ENCODE peak calls at places on chromosomes 2 and 18, in five cellular contexts. N, K, T, X and C are unnamed samples.

GRCh38 chr2:233210843-233211600 is 40.5 kb upstream of the ATG16L1 start:
- DNase-seq in N (no peak), K (no peak), T (no peak), X (peak), C (peak)

GRCh38 chr2:27829791-27830190 is 58.3 kb downstream of the MRPL33 start:
- DNase-seq in N (no peak), K (no peak), T (no peak), X (no peak), C (no peak)

GRCh38 chr2:10985901-10986535 is 74.3 kb downstream of the KCNF1 start:
- DNase-seq in N (no peak), K (no peak), T (no peak), X (no peak), C (no peak)

GRCh38 chr18:43398601-43399000 is 121.3 kb upstream of the SYT4 start:
- DNase-seq in N (no peak), K (no peak), T (no peak), X (no peak), C (no peak)

GRCh38 chr18:79628416-79629248 is 51.0 kb upstream of the CTDP1 start:
- DNase-seq in N (no peak), K (no peak), T (no peak), X (no peak), C (no peak)

GRCh38 chr2:75474115-75474514 is 86.6 kb downstream of the EVA1A start:
- DNase-seq in N (no peak), K (no peak), T (no peak), X (no peak), C (no peak)

GRCh38 chr18:75228967-75229366 is 18.4 kb downstream of the TSHZ1 start:
- DNase-seq in N (no peak), K (no peak), T (no peak), X (no peak), C (no peak)

GRCh38 chr18:74899554-74899953 is 301.9 kb downstream of the ZNF407 start:
- DNase-seq in N (no peak), K (no peak), T (no peak), X (no peak), C (no peak)

GRCh38 chr2:212970132-212970531 is 181.3 kb downstream of the IKZF2 start:
- DNase-seq in N (no peak), K (no peak), T (no peak), X (peak), C (peak)

GRCh38 chr2:219287569-219288265 is 8.6 kb downstream of the DNAJB2 start:
- DNase-seq in N (no peak), K (no peak), T (no peak), X (no peak), C (no peak)

GRCh38 chr18:80095414-80095813 is 13.6 kb upstream of the ADNP2 start:
- DNase-seq in N (no peak), K (no peak), T (no peak), X (no peak), C (no peak)

GRCh38 chr2:134252092-134252775 is 1.6 kb upstream of the MGAT5 start:
- DNase-seq in N (no peak), K (no peak), T (no peak), X (peak), C (no peak)

GRCh38 chr2:217625475-217626245 is 377.1 kb downstream of the TNS1 start:
- DNase-seq in N (no peak), K (no peak), T (no peak), X (peak), C (peak)

GRCh38 chr18:37107748-37108522 is 279.0 kb downstream of the KIAA1328 start:
- DNase-seq in N (no peak), K (no peak), T (no peak), X (no peak), C (no peak)

GRCh38 chr2:30346475-30347169 is 100.4 kb upstream of the LCLAT1 start:
- DNase-seq in N (no peak), K (no peak), T (no peak), X (no peak), C (no peak)

GRCh38 chr2:149679286-149679685 is 91.7 kb upstream of the MMADHC start:
- DNase-seq in N (no peak), K (no peak), T (no peak), X (peak), C (no peak)

GRCh38 chr2:149042881-149043280 is 4.4 kb downstream of the LYPD6B start:
- DNase-seq in N (no peak), K (no peak), T (no peak), X (no peak), C (no peak)

GRCh38 chr2:158600155-158600802 is 143.5 kb downstream of the PKP4 start:
- DNase-seq in N (no peak), K (no peak), T (no peak), X (peak), C (peak)

GRCh38 chr2:33441235-33441810 is 35.1 kb upstream of the RASGRP3 start:
- DNase-seq in N (no peak), K (no peak), T (no peak), X (no peak), C (peak)

GRCh38 chr2:199602271-199602895 is 144.6 kb upstream of the SATB2 start:
- DNase-seq in N (no peak), K (no peak), T (no peak), X (no peak), C (no peak)